ENCODE peak calls at places on chromosomes 5 and 9, in nine cellular contexts. One of them, this sample, is unnamed.
A peak's percentile ranks its signal among the peaks of the same experiment; 100 is the strongest.

GRCh38 chr5:149724130-149724850 is 5.8 kb upstream of the PPARGC1B start:
- DNase-seq in HepG2: no peak
- DNase-seq in CD8-positive, alpha-beta T cell: no peak
- DNase-seq in cardiac muscle cell: no peak
- DNase-seq in psoas muscle: no peak
- DNase-seq in transverse colon: no peak
- DNase-seq in left lung: no peak
- DNase-seq in ovary: no peak
- DNase-seq in mesenchymal stem cell: no peak
- DNase-seq in this sample: no peak

GRCh38 chr5:148394587-148395019 is 10.8 kb downstream of the FBXO38 start:
- DNase-seq in HepG2: peak; percentile 88
- DNase-seq in CD8-positive, alpha-beta T cell: no peak
- DNase-seq in cardiac muscle cell: no peak
- DNase-seq in psoas muscle: no peak
- DNase-seq in transverse colon: no peak
- DNase-seq in left lung: no peak
- DNase-seq in ovary: no peak
- DNase-seq in mesenchymal stem cell: no peak
- DNase-seq in this sample: no peak

GRCh38 chr9:8304720-8305119 is 505.1 kb upstream of the DMAC1 start:
- DNase-seq in HepG2: no peak
- DNase-seq in CD8-positive, alpha-beta T cell: no peak
- DNase-seq in cardiac muscle cell: no peak
- DNase-seq in psoas muscle: no peak
- DNase-seq in transverse colon: no peak
- DNase-seq in left lung: no peak
- DNase-seq in ovary: no peak
- DNase-seq in mesenchymal stem cell: no peak
- DNase-seq in this sample: no peak

GRCh38 chr5:42858709-42859108 is 47.0 kb upstream of the SELENOP start:
- DNase-seq in HepG2: peak; percentile 61
- DNase-seq in CD8-positive, alpha-beta T cell: no peak
- DNase-seq in cardiac muscle cell: no peak
- DNase-seq in psoas muscle: no peak
- DNase-seq in transverse colon: peak; percentile 27
- DNase-seq in left lung: no peak
- DNase-seq in ovary: no peak
- DNase-seq in mesenchymal stem cell: no peak
- DNase-seq in this sample: no peak

GRCh38 chr9:117247271-117247670 is 167.6 kb downstream of the ASTN2 start:
- DNase-seq in HepG2: peak; percentile 2
- DNase-seq in CD8-positive, alpha-beta T cell: no peak
- DNase-seq in cardiac muscle cell: peak; percentile 10
- DNase-seq in psoas muscle: no peak
- DNase-seq in transverse colon: no peak
- DNase-seq in left lung: no peak
- DNase-seq in ovary: no peak
- DNase-seq in mesenchymal stem cell: peak; percentile 15
- DNase-seq in this sample: no peak

GRCh38 chr9:15306068-15306756 is 804 bp downstream of the TTC39B start:
- DNase-seq in HepG2: peak; percentile 59
- DNase-seq in CD8-positive, alpha-beta T cell: peak; percentile 46
- DNase-seq in cardiac muscle cell: peak; percentile 50
- DNase-seq in psoas muscle: peak; percentile 79
- DNase-seq in transverse colon: peak; percentile 78
- DNase-seq in left lung: peak; percentile 81
- DNase-seq in ovary: peak; percentile 60
- DNase-seq in mesenchymal stem cell: peak; percentile 70
- DNase-seq in this sample: peak; percentile 79

GRCh38 chr9:90881648-90882047 is 80.0 kb downstream of the SYK start:
- DNase-seq in HepG2: no peak
- DNase-seq in CD8-positive, alpha-beta T cell: no peak
- DNase-seq in cardiac muscle cell: no peak
- DNase-seq in psoas muscle: no peak
- DNase-seq in transverse colon: peak; percentile 40
- DNase-seq in left lung: no peak
- DNase-seq in ovary: no peak
- DNase-seq in mesenchymal stem cell: no peak
- DNase-seq in this sample: no peak

GRCh38 chr9:36136277-36136893 is at the start of gene GLIPR2:
- DNase-seq in HepG2: peak; percentile 18
- DNase-seq in CD8-positive, alpha-beta T cell: peak; percentile 77
- DNase-seq in cardiac muscle cell: peak; percentile 79
- DNase-seq in psoas muscle: peak; percentile 86
- DNase-seq in transverse colon: peak; percentile 87
- DNase-seq in left lung: peak; percentile 86
- DNase-seq in ovary: peak; percentile 67
- DNase-seq in mesenchymal stem cell: peak; percentile 75
- DNase-seq in this sample: peak; percentile 92

DNA sequence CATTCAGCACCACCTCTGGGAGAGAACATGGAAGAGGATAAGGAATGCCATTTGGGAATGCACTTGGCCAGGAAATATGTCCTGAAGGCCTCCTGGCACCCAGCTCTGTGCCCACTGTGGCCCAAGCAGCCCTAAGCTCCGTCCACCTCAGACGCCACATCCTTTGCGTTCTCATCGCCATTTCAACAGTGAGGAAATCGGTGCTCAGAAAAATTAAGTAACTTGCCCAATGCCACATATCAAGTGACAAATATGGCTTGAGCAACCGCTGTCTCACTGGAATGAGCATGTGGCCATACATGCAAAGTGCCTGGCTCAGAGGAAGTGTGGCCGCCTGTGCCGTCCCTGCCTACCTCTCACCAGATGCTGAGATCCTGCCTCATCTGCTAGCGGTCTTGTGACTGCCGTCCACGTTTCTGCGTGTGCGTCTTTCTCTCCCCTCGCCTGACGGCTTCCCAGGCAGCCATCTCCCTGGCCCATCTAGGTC is 984 bp upstream of the DOK3 start:
- DNase-seq in HepG2: no peak
- DNase-seq in CD8-positive, alpha-beta T cell: no peak
- DNase-seq in cardiac muscle cell: no peak
- DNase-seq in psoas muscle: no peak
- DNase-seq in transverse colon: peak; percentile 51
- DNase-seq in left lung: peak; percentile 76
- DNase-seq in ovary: no peak
- DNase-seq in mesenchymal stem cell: no peak
- DNase-seq in this sample: no peak
- H3K27ac ChIP-seq in HepG2: no peak overlapping the region
- H3K27ac ChIP-seq in CD8-positive, alpha-beta T cell: no peak overlapping the region
- H3K27ac ChIP-seq in cardiac muscle cell: no peak overlapping the region
- H3K27ac ChIP-seq in psoas muscle: no peak overlapping the region
- H3K27ac ChIP-seq in transverse colon: peak overlapping the region; percentile 63
- H3K27ac ChIP-seq in left lung: peak overlapping the region; percentile 98
- H3K27ac ChIP-seq in ovary: no peak overlapping the region
- H3K27ac ChIP-seq in mesenchymal stem cell: no peak overlapping the region
- H3K27ac ChIP-seq in this sample: peak overlapping the region; percentile 38

GRCh38 chr9:101408374-101409078 is 9.9 kb downstream of the ZNF189 start:
- DNase-seq in HepG2: no peak
- DNase-seq in CD8-positive, alpha-beta T cell: no peak
- DNase-seq in cardiac muscle cell: no peak
- DNase-seq in psoas muscle: no peak
- DNase-seq in transverse colon: no peak
- DNase-seq in left lung: no peak
- DNase-seq in ovary: no peak
- DNase-seq in mesenchymal stem cell: peak; percentile 1
- DNase-seq in this sample: no peak

GRCh38 chr9:101414839-101415238 is 16.2 kb downstream of the ZNF189 start:
- DNase-seq in HepG2: no peak
- DNase-seq in CD8-positive, alpha-beta T cell: no peak
- DNase-seq in cardiac muscle cell: no peak
- DNase-seq in psoas muscle: no peak
- DNase-seq in transverse colon: no peak
- DNase-seq in left lung: no peak
- DNase-seq in ovary: no peak
- DNase-seq in mesenchymal stem cell: no peak
- DNase-seq in this sample: no peak

GRCh38 chr9:101403886-101404285 is 5.2 kb downstream of the ZNF189 start:
- DNase-seq in HepG2: no peak
- DNase-seq in CD8-positive, alpha-beta T cell: no peak
- DNase-seq in cardiac muscle cell: no peak
- DNase-seq in psoas muscle: no peak
- DNase-seq in transverse colon: no peak
- DNase-seq in left lung: no peak
- DNase-seq in ovary: no peak
- DNase-seq in mesenchymal stem cell: no peak
- DNase-seq in this sample: no peak

DNA sequence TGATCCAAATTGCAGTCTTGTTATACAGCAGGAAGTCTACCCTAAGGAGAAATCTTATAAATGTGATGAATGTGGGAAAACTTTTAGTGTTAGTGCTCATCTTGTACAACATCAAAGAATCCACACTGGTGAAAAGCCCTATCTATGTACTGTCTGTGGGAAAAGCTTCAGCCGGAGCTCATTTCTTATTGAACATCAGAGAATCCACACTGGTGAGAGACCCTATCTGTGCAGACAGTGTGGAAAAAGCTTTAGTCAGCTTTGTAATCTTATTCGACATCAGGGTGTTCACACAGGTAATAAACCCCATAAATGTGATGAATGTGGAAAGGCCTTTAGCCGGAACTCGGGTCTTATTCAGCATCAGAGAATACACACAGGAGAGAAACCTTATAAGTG is 10.4 kb downstream of the ZNF189 start:
- DNase-seq in HepG2: no peak
- DNase-seq in CD8-positive, alpha-beta T cell: no peak
- DNase-seq in cardiac muscle cell: no peak
- DNase-seq in psoas muscle: no peak
- DNase-seq in transverse colon: no peak
- DNase-seq in left lung: no peak
- DNase-seq in ovary: no peak
- DNase-seq in mesenchymal stem cell: peak; percentile 4
- DNase-seq in this sample: no peak
- H3K9me3 ChIP-seq in HepG2: peaks cover 21% of the 10 kb centered on the region
- H3K9me3 ChIP-seq in CD8-positive, alpha-beta T cell: peaks cover 59% of the 10 kb centered on the region
- H3K9me3 ChIP-seq in cardiac muscle cell: peaks cover 13% of the 10 kb centered on the region
- H3K9me3 ChIP-seq in psoas muscle: peaks cover 99% of the 10 kb centered on the region
- H3K9me3 ChIP-seq in transverse colon: peaks cover 98% of the 10 kb centered on the region
- H3K9me3 ChIP-seq in left lung: peaks cover 98% of the 10 kb centered on the region
- H3K9me3 ChIP-seq in ovary: peaks cover 12% of the 10 kb centered on the region
- H3K9me3 ChIP-seq in mesenchymal stem cell: peaks cover 95% of the 10 kb centered on the region
- H3K9me3 ChIP-seq in this sample: peaks cover 71% of the 10 kb centered on the region

DNA sequence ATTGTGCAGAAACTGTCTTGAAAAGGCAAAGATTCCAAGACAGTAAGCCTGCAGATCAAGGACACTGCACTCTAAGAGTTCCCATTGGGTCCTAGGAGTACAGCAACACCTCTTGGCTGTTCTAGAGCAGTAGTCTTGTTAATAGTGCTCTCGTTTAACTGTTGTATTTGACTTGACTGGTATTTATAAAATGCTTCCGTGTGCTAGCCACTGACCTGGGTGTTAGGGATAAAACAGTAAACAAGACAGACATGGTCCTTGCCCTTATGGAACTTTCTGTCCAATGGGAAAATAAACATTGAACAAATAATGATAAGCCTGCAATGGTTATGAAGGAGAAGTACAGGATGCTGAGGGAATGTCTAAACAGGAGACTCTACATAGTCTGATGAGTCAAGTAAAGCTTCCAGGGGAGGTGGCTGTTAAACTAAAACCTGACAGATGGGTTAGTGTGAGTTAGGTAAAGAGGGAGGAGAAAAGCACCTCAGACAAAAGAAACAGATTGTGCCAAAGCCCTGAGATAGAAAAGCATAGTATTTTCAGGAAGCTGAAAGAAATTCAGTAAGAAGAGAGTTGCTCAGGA is 33.3 kb downstream of the TDRD7 start:
- DNase-seq in HepG2: no peak
- DNase-seq in CD8-positive, alpha-beta T cell: no peak
- DNase-seq in cardiac muscle cell: no peak
- DNase-seq in psoas muscle: no peak
- DNase-seq in transverse colon: no peak
- DNase-seq in left lung: no peak
- DNase-seq in ovary: no peak
- DNase-seq in mesenchymal stem cell: peak; percentile 14
- DNase-seq in this sample: no peak
- H3K27ac ChIP-seq in HepG2: no peak overlapping the region
- H3K27ac ChIP-seq in CD8-positive, alpha-beta T cell: no peak overlapping the region
- H3K27ac ChIP-seq in cardiac muscle cell: no peak overlapping the region
- H3K27ac ChIP-seq in psoas muscle: no peak overlapping the region
- H3K27ac ChIP-seq in transverse colon: no peak overlapping the region
- H3K27ac ChIP-seq in left lung: no peak overlapping the region
- H3K27ac ChIP-seq in ovary: no peak overlapping the region
- H3K27ac ChIP-seq in mesenchymal stem cell: no peak overlapping the region
- H3K27ac ChIP-seq in this sample: no peak overlapping the region

GRCh38 chr5:141258464-141258863 is 13.3 kb downstream of the PCDHB15 start:
- DNase-seq in HepG2: no peak
- DNase-seq in CD8-positive, alpha-beta T cell: no peak
- DNase-seq in cardiac muscle cell: no peak
- DNase-seq in psoas muscle: no peak
- DNase-seq in transverse colon: no peak
- DNase-seq in left lung: no peak
- DNase-seq in ovary: no peak
- DNase-seq in mesenchymal stem cell: no peak
- DNase-seq in this sample: no peak
- H3K9me3 ChIP-seq in HepG2: peaks cover 94% of the 10 kb centered on the region
- H3K9me3 ChIP-seq in CD8-positive, alpha-beta T cell: peaks cover 29% of the 10 kb centered on the region
- H3K9me3 ChIP-seq in cardiac muscle cell: peaks cover 8% of the 10 kb centered on the region
- H3K9me3 ChIP-seq in psoas muscle: peaks cover 95% of the 10 kb centered on the region
- H3K9me3 ChIP-seq in transverse colon: peaks cover 99% of the 10 kb centered on the region
- H3K9me3 ChIP-seq in left lung: peaks cover 100% of the 10 kb centered on the region
- H3K9me3 ChIP-seq in ovary: peaks cover 4% of the 10 kb centered on the region
- H3K9me3 ChIP-seq in mesenchymal stem cell: peaks cover 99% of the 10 kb centered on the region
- H3K9me3 ChIP-seq in this sample: peaks cover 99% of the 10 kb centered on the region

GRCh38 chr5:168167338-168167737 is 124.1 kb upstream of the WWC1 start:
- DNase-seq in HepG2: no peak
- DNase-seq in CD8-positive, alpha-beta T cell: no peak
- DNase-seq in cardiac muscle cell: no peak
- DNase-seq in psoas muscle: no peak
- DNase-seq in transverse colon: no peak
- DNase-seq in left lung: no peak
- DNase-seq in ovary: no peak
- DNase-seq in mesenchymal stem cell: no peak
- DNase-seq in this sample: no peak

GRCh38 chr5:168162464-168162863 is 129.0 kb upstream of the WWC1 start:
- DNase-seq in HepG2: no peak
- DNase-seq in CD8-positive, alpha-beta T cell: no peak
- DNase-seq in cardiac muscle cell: peak; percentile 62
- DNase-seq in psoas muscle: no peak
- DNase-seq in transverse colon: no peak
- DNase-seq in left lung: no peak
- DNase-seq in ovary: no peak
- DNase-seq in mesenchymal stem cell: no peak
- DNase-seq in this sample: no peak

GRCh38 chr5:168165977-168166376 is 125.5 kb upstream of the WWC1 start:
- DNase-seq in HepG2: no peak
- DNase-seq in CD8-positive, alpha-beta T cell: no peak
- DNase-seq in cardiac muscle cell: no peak
- DNase-seq in psoas muscle: no peak
- DNase-seq in transverse colon: no peak
- DNase-seq in left lung: no peak
- DNase-seq in ovary: no peak
- DNase-seq in mesenchymal stem cell: no peak
- DNase-seq in this sample: no peak

GRCh38 chr5:168165221-168165965 is 126.1 kb upstream of the WWC1 start:
- DNase-seq in HepG2: no peak
- DNase-seq in CD8-positive, alpha-beta T cell: no peak
- DNase-seq in cardiac muscle cell: no peak
- DNase-seq in psoas muscle: no peak
- DNase-seq in transverse colon: peak; percentile 17
- DNase-seq in left lung: no peak
- DNase-seq in ovary: no peak
- DNase-seq in mesenchymal stem cell: no peak
- DNase-seq in this sample: no peak

GRCh38 chr5:168163966-168164365 is 127.5 kb upstream of the WWC1 start:
- DNase-seq in HepG2: no peak
- DNase-seq in CD8-positive, alpha-beta T cell: no peak
- DNase-seq in cardiac muscle cell: no peak
- DNase-seq in psoas muscle: no peak
- DNase-seq in transverse colon: peak; percentile 48
- DNase-seq in left lung: no peak
- DNase-seq in ovary: no peak
- DNase-seq in mesenchymal stem cell: no peak
- DNase-seq in this sample: no peak
- H3K27ac ChIP-seq in HepG2: no peak overlapping the region
- H3K27ac ChIP-seq in CD8-positive, alpha-beta T cell: no peak overlapping the region
- H3K27ac ChIP-seq in cardiac muscle cell: no peak overlapping the region
- H3K27ac ChIP-seq in psoas muscle: no peak overlapping the region
- H3K27ac ChIP-seq in transverse colon: peak overlapping the region; percentile 77
- H3K27ac ChIP-seq in left lung: no peak overlapping the region
- H3K27ac ChIP-seq in ovary: no peak overlapping the region
- H3K27ac ChIP-seq in mesenchymal stem cell: peak overlapping the region; percentile 89
- H3K27ac ChIP-seq in this sample: no peak overlapping the region